ENCODE peak calls at places on chromosome 22, in four cellular contexts. R, D, N and O are unnamed samples.

GRCh38 chr22:44892803-44893730 is 116.7 kb downstream of the PHF21B start:
- DNase-seq in R (no peak), D (no peak), N (no peak), O (no peak)

GRCh38 chr22:39381009-39381755 is 18.4 kb upstream of the TAB1 start:
- DNase-seq in R (no peak), D (no peak), N (peak; percentile 11), O (no peak)

GRCh38 chr22:38732251-38732815 is 23.5 kb downstream of the SUN2 start:
- DNase-seq in R (no peak), D (no peak), N (no peak), O (no peak)

GRCh38 chr22:48699531-48699930 is 1128.1 kb downstream of the BRD1 start:
- DNase-seq in R (no peak), D (no peak), N (no peak), O (no peak)

GRCh38 chr22:27718186-27719032 is 83.1 kb downstream of the MN1 start:
- DNase-seq in R (peak; percentile 82), D (no peak), N (peak; percentile 96), O (no peak)

GRCh38 chr22:22752556-22753477 is 108.4 kb downstream of the GGTLC2 start:
- DNase-seq in R (no peak), D (peak; percentile 32), N (no peak), O (no peak)

GRCh38 chr22:25495286-25495685 is 69.2 kb upstream of the GRK3 start:
- DNase-seq in R (no peak), D (no peak), N (no peak), O (no peak)

GRCh38 chr22:30602049-30602448 is 4.9 kb upstream of the TCN2 start:
- DNase-seq in R (peak; percentile 55), D (no peak), N (peak; percentile 23), O (no peak)

GRCh38 chr22:22935546-22936157 is 48.0 kb downstream of the IGLL5 start:
- DNase-seq in R (no peak), D (peak; percentile 85), N (no peak), O (peak; percentile 77)

GRCh38 chr22:31898911-31899310 is 45.4 kb upstream of the YWHAH start:
- DNase-seq in R (no peak), D (no peak), N (no peak), O (no peak)

GRCh38 chr22:22009661-22010060 is 27.1 kb upstream of the TOP3B start:
- DNase-seq in R (no peak), D (no peak), N (no peak), O (no peak)

GRCh38 chr22:23531966-23532735 is 47.9 kb downstream of the IGLL1 start:
- DNase-seq in R (no peak), D (no peak), N (no peak), O (no peak)

GRCh38 chr22:16957781-16958180 is 50.2 kb downstream of the GAB4 start:
- DNase-seq in R (no peak), D (no peak), N (no peak), O (no peak)

GRCh38 chr22:29244785-29245625 is 22.8 kb downstream of the RHBDD3 start:
- DNase-seq in R (no peak), D (no peak), N (no peak), O (no peak)

GRCh38 chr22:50146440-50147228 is 23.9 kb upstream of the PANX2 start:
- DNase-seq in R (peak; percentile 70), D (no peak), N (peak; percentile 58), O (no peak)

GRCh38 chr22:39530692-39531331 is 1.7 kb downstream of the RPS19BP1 start:
- DNase-seq in R (peak; percentile 42), D (no peak), N (no peak), O (no peak)

GRCh38 chr22:48186121-48186790 is 1423.8 kb downstream of the TBC1D22A start:
- DNase-seq in R (no peak), D (no peak), N (no peak), O (no peak)